ENCODE peak calls at places on chromosomes 13 and 19, in nine cellular contexts. P, I, Z, T, K, W, A, Q and F are unnamed samples.

GRCh38 chr13:21986602-21987001 is 315.7 kb downstream of the FGF9 start:
- DNase-seq in K (no peak), P (no peak), T (no peak), Z (no peak), I (no peak), Q (no peak), A (no peak), W (no peak), F (no peak)

GRCh38 chr13:20080377-20081164 is 80.3 kb downstream of the GJA3 start:
- DNase-seq in W (no peak), Z (no peak), I (no peak), P (no peak), T (no peak), A (no peak), K (no peak), Q (no peak), F (no peak)

GRCh38 chr19:48867119-48867921 is 1.1 kb downstream of the PLEKHA4 start:
- DNase-seq in Q (no peak), Z (no peak), K (no peak), I (no peak), P (no peak), T (no peak), A (no peak), W (no peak), F (no peak)

GRCh38 chr19:19224852-19225494 is 13.2 kb downstream of the NCAN start:
- DNase-seq in Z (no peak), T (peak; percentile 77), Q (no peak), I (no peak), A (no peak), W (no peak), K (peak; percentile 85), P (peak; percentile 70), F (peak; percentile 80)

GRCh38 chr13:110524484-110525254 is 36.9 kb downstream of the RAB20 start:
- DNase-seq in A (no peak), P (no peak), Z (no peak), W (no peak), I (no peak), K (peak; percentile 13), Q (no peak), T (no peak), F (no peak)

GRCh38 chr19:42068756-42069571 is 1.0 kb downstream of the GRIK5 start:
- DNase-seq in P (no peak), Z (no peak), T (no peak), Q (no peak), A (no peak), W (no peak), K (no peak), I (no peak), F (no peak)

GRCh38 chr19:50837300-50837699 is 3.9 kb upstream of the KLK15 start:
- DNase-seq in K (no peak), W (no peak), Q (no peak), T (no peak), I (no peak), Z (no peak), P (no peak), A (no peak), F (no peak)

GRCh38 chr13:20716951-20717350 is 13.5 kb downstream of the IL17D start:
- DNase-seq in P (no peak), Z (no peak), Q (no peak), A (no peak), I (no peak), W (no peak), T (no peak), K (no peak), F (peak; percentile 63)

GRCh38 chr19:7450243-7451223 is 38.3 kb downstream of the PEX11G start:
- DNase-seq in Q (no peak), I (no peak), Z (no peak), P (no peak), W (no peak), T (peak; percentile 29), A (no peak), K (no peak), F (no peak)